ENCODE peak calls at places on chromosomes 1 and 21, in four cellular contexts. I is GM12865, E is uterus, P is OCI-LY7. Z is an unnamed sample.

GRCh38 chr21:46084041-46084561 is 13.8 kb upstream of the COL6A2 start:
- DNase-seq in I (no peak), E (no peak), P (no peak), Z (no peak)

GRCh38 chr1:114749835-114750234 is 7.9 kb downstream of the CSDE1 start:
- DNase-seq in I (no peak), E (no peak), P (no peak), Z (no peak)

GRCh38 chr1:225573216-225573615 is 79.7 kb downstream of the ENAH start:
- DNase-seq in I (no peak), E (no peak), P (no peak), Z (no peak)

GRCh38 chr21:41913230-41913629 is 34.1 kb upstream of the PRDM15 start:
- DNase-seq in I (no peak), E (no peak), P (no peak), Z (no peak)

GRCh38 chr1:34787461-34788420 is 5.1 kb upstream of the GJA4 start:
- DNase-seq in I (peak), E (no peak), P (peak), Z (peak)

GRCh38 chr1:118445156-118445555 is 260.1 kb upstream of the SPAG17 start:
- DNase-seq in I (no peak), E (no peak), P (no peak), Z (no peak)

GRCh38 chr1:156226116-156226538 is 13.3 kb downstream of the PMF1 start:
- DNase-seq in I (peak), E (no peak), P (no peak), Z (no peak)

GRCh38 chr1:86557739-86558138 is 10.9 kb downstream of the CLCA4 start:
- DNase-seq in I (no peak), E (no peak), P (no peak), Z (no peak)

GRCh38 chr1:223176437-223176836 is 33.4 kb upstream of the TLR5 start:
- DNase-seq in I (no peak), E (no peak), P (no peak), Z (no peak)

GRCh38 chr1:9149837-9150581 is 21.1 kb upstream of the GPR157 start:
- DNase-seq in I (no peak), E (no peak), P (no peak), Z (no peak)

DNA sequence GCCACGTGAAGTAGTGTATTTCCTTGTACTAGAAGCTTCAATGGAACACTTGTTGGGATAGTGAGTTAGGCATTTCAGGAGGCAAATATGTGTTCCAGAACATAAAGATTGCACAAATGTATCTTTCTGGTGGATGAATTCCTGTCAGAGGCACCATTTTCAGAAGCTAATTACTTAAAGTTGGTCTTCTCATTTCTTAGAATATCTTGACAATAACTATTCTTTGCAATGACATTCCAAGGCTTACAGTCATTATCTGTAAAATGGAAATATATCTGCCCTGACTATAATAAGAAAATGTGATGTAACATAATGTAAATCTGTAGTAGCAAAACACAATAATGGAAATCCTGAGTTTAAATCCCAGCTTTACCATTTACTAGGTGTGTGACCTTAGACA is 2.7 kb downstream of the VCAM1 start:
- DNase-seq in I (no peak), E (no peak), P (no peak), Z (no peak)
- H3K4me3 ChIP-seq in I (no peak), E (no peak), P (no peak), Z (no peak)

DNA sequence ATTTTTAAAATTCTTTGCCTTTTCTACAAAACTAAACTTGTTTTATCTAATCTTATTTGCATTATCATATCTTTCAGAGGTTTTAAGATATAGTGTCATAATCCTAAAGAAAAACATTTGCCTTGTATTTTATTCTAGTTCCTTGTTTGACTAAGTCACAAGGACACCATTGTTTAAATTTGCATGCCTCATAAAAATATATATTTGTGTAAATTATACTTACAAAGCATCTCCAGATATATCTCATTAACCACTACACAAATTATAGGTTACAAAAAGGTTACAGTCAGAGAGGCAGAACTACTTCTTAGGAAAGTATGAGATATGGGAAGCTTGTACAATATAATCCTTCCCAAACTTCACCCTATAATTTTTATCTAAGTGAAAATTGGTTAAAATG is 4.2 kb upstream of the RGS13 start:
- DNase-seq in I (no peak), E (no peak), P (no peak), Z (no peak)
- H3K4me3 ChIP-seq in I (no peak), E (no peak), P (peak), Z (no peak)

GRCh38 chr1:31507221-31507620 is 69.1 kb upstream of the TINAGL1 start:
- DNase-seq in I (no peak), E (no peak), P (no peak), Z (no peak)
- H3K4me3 ChIP-seq in I (peak), E (no peak), P (no peak), Z (peak)

DNA sequence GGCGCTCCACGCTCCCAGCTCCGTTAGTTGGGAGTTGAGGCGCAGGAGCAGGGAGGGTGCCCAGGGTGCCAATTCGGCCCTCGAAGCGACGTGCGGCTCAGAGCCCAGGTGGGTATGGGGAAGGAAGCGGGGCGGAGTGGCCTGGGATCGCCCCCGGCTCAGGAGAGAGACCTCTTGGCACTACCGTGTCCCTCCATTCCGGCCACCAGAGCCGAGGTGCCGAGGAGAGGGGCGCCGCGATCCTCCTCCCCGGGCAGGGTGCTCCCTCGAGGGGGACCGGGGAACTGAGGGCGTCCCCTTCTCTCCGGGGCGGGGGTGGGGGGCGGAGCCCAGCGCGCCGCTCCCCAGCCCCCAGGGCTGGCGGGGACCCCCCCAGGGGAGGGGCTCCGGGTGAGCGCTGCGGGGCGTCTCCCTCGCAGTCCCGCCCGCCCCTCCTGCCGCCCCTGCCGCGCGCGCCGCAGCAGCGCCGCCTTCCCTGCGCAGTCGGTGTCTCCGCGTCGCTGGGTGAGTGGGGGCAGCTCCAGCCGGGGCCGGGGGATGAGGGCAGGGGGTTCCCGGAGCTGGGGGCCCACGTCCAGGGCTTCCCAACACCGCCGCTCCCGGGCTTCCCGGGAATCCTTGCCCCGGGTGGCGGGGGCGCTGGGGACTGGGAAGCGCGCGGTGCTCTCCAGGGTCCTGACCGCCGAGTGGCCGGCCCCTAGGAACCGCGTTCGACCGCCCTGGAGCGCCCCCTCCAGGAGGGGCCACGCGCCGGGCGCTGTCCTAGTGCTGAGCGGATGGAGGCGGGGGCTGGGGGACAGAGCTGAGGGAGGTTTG is at the start of gene HPCA:
- DNase-seq in I (peak), E (no peak), P (no peak), Z (no peak)
- H3K4me3 ChIP-seq in I (no peak), E (no peak), P (no peak), Z (no peak)

GRCh38 chr1:154353460-154353904 is 28.2 kb downstream of the ATP8B2 start:
- DNase-seq in I (peak), E (peak), P (peak), Z (no peak)
- H3K4me3 ChIP-seq in I (no peak), E (peak), P (no peak), Z (no peak)

DNA sequence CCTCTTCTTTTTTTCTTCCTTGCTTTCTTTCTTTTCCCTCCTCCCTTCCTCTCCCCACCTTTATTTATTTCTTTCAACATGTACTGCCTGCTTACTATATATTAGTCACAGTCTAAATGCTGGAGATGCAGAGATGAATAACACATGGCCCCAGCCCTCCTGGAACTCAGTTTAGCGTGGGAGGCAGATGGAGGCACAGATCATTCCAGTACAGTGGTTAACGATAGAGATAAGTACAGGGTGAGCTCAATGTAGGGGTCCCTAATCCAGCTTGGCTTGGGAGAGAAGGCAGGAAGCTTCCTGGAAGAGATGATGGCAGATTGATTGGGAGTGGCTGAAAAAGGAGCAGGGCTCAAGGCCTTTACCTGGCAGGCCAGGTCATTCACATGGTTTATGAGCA is 55.6 kb upstream of the PPP2R5A start:
- DNase-seq in I (no peak), E (peak), P (no peak), Z (no peak)
- H3K4me3 ChIP-seq in I (no peak), E (no peak), P (no peak), Z (no peak)

DNA sequence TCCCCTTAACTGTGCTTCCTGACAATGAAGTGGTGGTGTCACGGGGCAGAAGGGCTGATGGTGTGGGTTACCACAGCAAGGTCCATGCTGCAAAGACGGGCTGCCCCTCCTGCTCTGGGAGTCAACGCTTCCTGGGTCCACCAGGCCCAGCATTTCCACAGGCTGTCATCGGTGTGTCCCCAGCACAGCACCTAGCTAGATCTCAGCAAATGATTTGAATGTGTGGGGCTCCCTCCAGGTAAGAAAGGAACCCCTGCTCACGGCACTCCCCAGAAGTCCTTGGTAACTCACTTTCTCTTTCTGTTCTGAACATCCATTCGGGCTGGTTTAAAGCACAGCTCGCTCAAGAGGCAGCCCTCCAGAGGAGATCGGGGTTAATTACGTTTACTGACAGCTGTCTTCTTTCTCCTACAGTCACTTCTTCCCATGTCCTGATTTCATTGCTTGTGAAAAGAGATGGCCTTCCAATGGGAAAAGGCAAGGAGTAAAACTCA is 27.3 kb downstream of the HIVEP3 start:
- DNase-seq in I (peak), E (no peak), P (peak), Z (peak)
- H3K4me3 ChIP-seq in I (peak), E (peak), P (peak), Z (peak)